ENCODE peak calls at places on chromosomes 13 and 19, in nine cellular contexts. Z is left lung, S is choroid plexus epithelial cell, G is psoas muscle, H is fibroblast of lung, U is upper lobe of left lung, F is lung, P is pancreas, B is neural crest cell. K is an unnamed sample.

GRCh38 chr19:29806098-29806866 is 5.5 kb upstream of the CCNE1 start:
- DNase-seq in Z (peak; percentile 41), S (peak; percentile 76), G (peak; percentile 45), H (peak; percentile 44), U (no peak), F (no peak), P (no peak), B (no peak), K (peak; percentile 81)

GRCh38 chr13:94192576-94192975 is 286.9 kb downstream of the DCT start:
- DNase-seq in Z (no peak), S (peak; percentile 63), G (no peak), H (peak; percentile 49), U (peak; percentile 29), F (no peak), P (no peak), B (peak; percentile 15), K (peak; percentile 52)

GRCh38 chr13:67283602-67284001 is 53.5 kb upstream of the PCDH9 start:
- DNase-seq in Z (no peak), S (peak; percentile 37), G (no peak), H (no peak), U (no peak), F (no peak), P (no peak), B (no peak), K (no peak)

GRCh38 chr13:45674908-45675307 is 27.2 kb upstream of the CBY2 start:
- DNase-seq in Z (no peak), S (peak; percentile 51), G (no peak), H (peak; percentile 18), U (no peak), F (no peak), P (no peak), B (no peak), K (no peak)

GRCh38 chr13:49421391-49421790 is 22.5 kb downstream of the CAB39L start:
- DNase-seq in Z (no peak), S (peak; percentile 28), G (no peak), H (no peak), U (no peak), F (no peak), P (no peak), B (no peak), K (peak; percentile 33)

GRCh38 chr13:95704510-95704909 is 27.6 kb downstream of the DNAJC3 start:
- DNase-seq in Z (no peak), S (no peak), G (no peak), H (peak; percentile 12), U (no peak), F (no peak), P (no peak), B (no peak), K (peak; percentile 51)

GRCh38 chr19:41327499-41328156 is 17.7 kb downstream of the CCDC97 start:
- DNase-seq in Z (peak; percentile 91), S (peak; percentile 38), G (peak; percentile 82), H (peak; percentile 22), U (peak; percentile 94), F (peak; percentile 82), P (peak; percentile 90), B (no peak), K (peak; percentile 53)

GRCh38 chr19:56105090-56105701 is 15.9 kb downstream of the ZNF787 start:
- DNase-seq in Z (peak; percentile 84), S (peak; percentile 75), G (peak; percentile 72), H (peak; percentile 85), U (peak; percentile 94), F (peak; percentile 86), P (peak; percentile 92), B (peak; percentile 40), K (peak; percentile 44)

GRCh38 chr19:4744451-4745170 is 21.0 kb upstream of the DPP9 start:
- DNase-seq in Z (peak; percentile 50), S (peak; percentile 90), G (no peak), H (peak; percentile 95), U (no peak), F (no peak), P (no peak), B (no peak), K (no peak)

GRCh38 chr13:45040626-45041025 is 51.3 kb downstream of the GPALPP1 start:
- DNase-seq in Z (no peak), S (no peak), G (no peak), H (peak; percentile 22), U (no peak), F (no peak), P (no peak), B (no peak), K (no peak)

GRCh38 chr13:87311165-87311564 is 360.0 kb upstream of the SLITRK5 start:
- DNase-seq in Z (no peak), S (no peak), G (no peak), H (peak; percentile 5), U (no peak), F (no peak), P (no peak), B (no peak), K (no peak)

GRCh38 chr13:111398715-111399299 is 78.4 kb downstream of the TEX29 start:
- DNase-seq in Z (no peak), S (no peak), G (no peak), H (no peak), U (peak; percentile 12), F (no peak), P (no peak), B (no peak), K (no peak)

GRCh38 chr13:91185294-91185863 is 162.1 kb upstream of the MIR17HG start:
- DNase-seq in Z (no peak), S (peak; percentile 53), G (no peak), H (peak; percentile 57), U (no peak), F (no peak), P (no peak), B (no peak), K (no peak)

GRCh38 chr13:94480672-94481145 is 1.2 kb upstream of the DCT start:
- DNase-seq in Z (no peak), S (peak; percentile 70), G (peak; percentile 45), H (peak; percentile 74), U (no peak), F (no peak), P (no peak), B (no peak), K (no peak)

GRCh38 chr19:2308114-2308556 is at the start of gene LINGO3:
- DNase-seq in Z (no peak), S (no peak), G (no peak), H (no peak), U (no peak), F (no peak), P (peak; percentile 66), B (no peak), K (peak; percentile 10)

GRCh38 chr13:106466691-106467405 is 68.6 kb downstream of the EFNB2 start:
- DNase-seq in Z (no peak), S (peak; percentile 77), G (no peak), H (no peak), U (no peak), F (no peak), P (no peak), B (no peak), K (no peak)

GRCh38 chr19:42352216-42352892 is 26.9 kb downstream of the MEGF8 start:
- DNase-seq in Z (no peak), S (peak; percentile 20), G (no peak), H (no peak), U (no peak), F (no peak), P (peak; percentile 42), B (peak; percentile 65), K (peak; percentile 53)

GRCh38 chr19:49389406-49389805 is 1.4 kb downstream of the KASH5 start:
- DNase-seq in Z (no peak), S (no peak), G (no peak), H (no peak), U (no peak), F (no peak), P (no peak), B (no peak), K (no peak)
- TF ChIP-seq CTCF in Z (no peak), S (no peak), G (no peak), H (no peak), U (no peak), F (no peak), P (no peak), B (no peak), K (no peak)

DNA sequence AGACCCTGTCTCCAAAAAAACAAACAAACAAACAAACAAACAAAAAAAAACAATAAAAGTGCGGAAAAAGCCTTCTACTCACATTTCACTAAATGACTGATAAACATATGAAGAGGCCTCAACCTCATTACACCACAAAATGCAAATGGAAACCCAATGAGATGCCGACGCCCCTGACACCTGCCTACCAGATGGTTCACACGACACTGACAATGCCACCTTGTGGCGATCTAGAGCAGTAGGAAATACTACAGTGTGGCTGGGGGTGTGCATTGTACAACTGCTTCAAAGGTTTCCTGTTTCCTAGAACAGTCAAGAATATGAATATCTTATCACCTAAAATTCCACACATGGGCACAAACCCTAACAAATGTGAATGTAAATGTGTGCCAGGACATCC is 14.0 kb downstream of the SCGB2B2 start:
- DNase-seq in Z (no peak), S (peak; percentile 33), G (no peak), H (no peak), U (no peak), F (no peak), P (no peak), B (no peak), K (peak; percentile 45)
- TF ChIP-seq CTCF in Z (peak; percentile 38), S (peak; percentile 47), G (peak; percentile 41), H (no peak), U (no peak), F (no peak), P (peak; percentile 32), B (peak; percentile 54), K (peak; percentile 72)

GRCh38 chr19:45645631-45646344 is 6.6 kb upstream of the EML2 start:
- DNase-seq in Z (peak; percentile 76), S (peak; percentile 98), G (peak; percentile 62), H (peak; percentile 83), U (peak; percentile 73), F (peak; percentile 56), P (peak; percentile 89), B (peak; percentile 72), K (peak; percentile 96)

GRCh38 chr19:45643024-45643926 is 4.1 kb upstream of the EML2 start:
- DNase-seq in Z (peak; percentile 84), S (peak; percentile 83), G (peak; percentile 83), H (peak; percentile 79), U (peak; percentile 85), F (peak; percentile 87), P (peak; percentile 94), B (peak; percentile 97), K (peak; percentile 92)

GRCh38 chr19:45645068-45645630 is 6.0 kb upstream of the EML2 start:
- DNase-seq in Z (no peak), S (no peak), G (no peak), H (no peak), U (no peak), F (no peak), P (peak; percentile 88), B (no peak), K (no peak)

GRCh38 chr19:45643927-45644771 is 5.0 kb upstream of the EML2 start:
- DNase-seq in Z (no peak), S (no peak), G (no peak), H (no peak), U (no peak), F (no peak), P (no peak), B (no peak), K (no peak)

GRCh38 chr19:45646345-45646698 is 7.1 kb upstream of the EML2 start:
- DNase-seq in Z (no peak), S (peak; percentile 40), G (no peak), H (no peak), U (no peak), F (no peak), P (no peak), B (no peak), K (no peak)
- TF ChIP-seq CTCF in Z (no peak), S (no peak), G (no peak), H (no peak), U (no peak), F (no peak), P (no peak), B (no peak), K (no peak)

GRCh38 chr19:37992761-37993160 is 85.8 kb downstream of the SIPA1L3 start:
- DNase-seq in Z (no peak), S (no peak), G (no peak), H (no peak), U (no peak), F (no peak), P (no peak), B (no peak), K (no peak)
- TF ChIP-seq CTCF in Z (no peak), S (no peak), G (no peak), H (no peak), U (no peak), F (no peak), P (no peak), B (no peak), K (no peak)